ENCODE peak calls at places on chromosomes 13 and 19, in six cellular contexts. T is left lung, M is mammary epithelial cell, P is DND-41, U is lower lobe of right lung, R is left ventricle myocardium inferior. Q is an unnamed sample.

GRCh38 chr19:8320564-8321066 is 560 bp downstream of the NDUFA7 start:
- DNase-seq in R (no peak), P (peak; percentile 31), U (no peak), M (no peak), T (peak; percentile 54), Q (no peak)

GRCh38 chr13:35695411-35695810 is 218.9 kb upstream of the MAB21L1 start:
- DNase-seq in R (no peak), T (no peak), U (no peak), P (peak; percentile 9), M (no peak), Q (no peak)

GRCh38 chr13:90867336-90867683 is 480.2 kb upstream of the MIR17HG start:
- DNase-seq in M (peak; percentile 62), U (peak; percentile 70), T (no peak), R (peak; percentile 50), P (peak; percentile 48), Q (no peak)

GRCh38 chr13:20495087-20496023 is 30.3 kb downstream of the CRYL1 start:
- DNase-seq in U (no peak), T (no peak), M (peak; percentile 56), R (no peak), P (peak; percentile 71), Q (peak; percentile 40)

GRCh38 chr19:11078893-11079292 is 10.4 kb upstream of the LDLR start:
- DNase-seq in M (no peak), R (no peak), T (no peak), U (no peak), P (no peak), Q (no peak)

GRCh38 chr13:46361535-46361934 is 25.5 kb downstream of the RUBCNL start:
- DNase-seq in U (no peak), R (no peak), P (no peak), M (no peak), T (no peak), Q (no peak)

GRCh38 chr19:41978470-41978869 is 15.6 kb downstream of the ATP1A3 start:
- DNase-seq in T (no peak), P (no peak), R (no peak), U (no peak), M (no peak), Q (no peak)

GRCh38 chr13:36950920-36951319 is 30.9 kb upstream of the SMAD9 start:
- DNase-seq in U (no peak), P (no peak), T (no peak), R (no peak), M (no peak), Q (no peak)

GRCh38 chr19:42288881-42289555 is 12.9 kb upstream of the PRR19 start:
- DNase-seq in M (no peak), T (no peak), R (no peak), U (no peak), P (no peak), Q (no peak)

GRCh38 chr13:99941086-99941485 is 30.5 kb downstream of the ZIC5 start:
- DNase-seq in P (no peak), U (no peak), T (no peak), M (no peak), R (no peak), Q (no peak)

GRCh38 chr19:43779820-43780219 is 953 bp downstream of the KCNN4 start:
- DNase-seq in R (no peak), M (peak; percentile 49), P (no peak), T (no peak), U (no peak), Q (no peak)

GRCh38 chr13:52892925-52893324 is 44.5 kb upstream of the PCDH8 start:
- DNase-seq in R (no peak), U (no peak), P (no peak), M (peak; percentile 8), T (no peak), Q (no peak)

GRCh38 chr13:22086593-22086992 is 415.7 kb downstream of the FGF9 start:
- DNase-seq in U (no peak), T (no peak), P (no peak), M (no peak), R (no peak), Q (no peak)

GRCh38 chr13:26503826-26504594 is 53.5 kb upstream of the WASF3 start:
- DNase-seq in R (no peak), M (no peak), P (no peak), T (no peak), U (no peak), Q (no peak)

GRCh38 chr19:51102991-51103390 is 5.2 kb downstream of the CTU1 start:
- DNase-seq in P (no peak), R (no peak), U (no peak), M (no peak), T (no peak), Q (no peak)
- H3K27ac ChIP-seq in P (no peak overlapping the region), R (no peak overlapping the region), U (no peak overlapping the region), M (no peak overlapping the region), T (no peak overlapping the region), Q (no peak overlapping the region)

DNA sequence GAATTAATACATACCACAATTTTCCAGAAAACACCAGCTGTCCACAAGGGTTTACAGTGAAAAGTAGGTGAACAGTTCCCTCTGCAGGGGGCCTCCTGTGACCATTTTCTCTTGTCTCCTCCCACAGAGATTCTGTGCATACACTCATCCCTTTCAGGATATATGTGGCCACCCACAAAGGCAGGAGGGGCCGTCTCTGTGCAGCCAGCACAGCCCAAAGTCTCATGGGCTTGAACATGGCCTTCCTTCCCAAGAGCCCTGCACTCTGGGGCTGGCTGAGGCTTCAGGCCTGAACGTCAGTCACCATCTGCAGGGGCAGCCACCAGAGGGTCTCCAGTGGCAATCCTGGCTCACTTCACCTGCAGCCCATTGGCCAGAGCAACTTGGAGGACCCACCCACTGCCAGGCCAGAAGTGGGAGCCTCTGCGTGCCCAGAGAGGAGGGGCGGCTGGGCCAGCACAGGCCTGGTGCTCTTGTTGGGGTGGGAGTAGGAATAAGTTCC is 25.2 kb downstream of the TMEM161A start:
- DNase-seq in P (no peak), T (no peak), M (no peak), R (no peak), U (no peak), Q (no peak)
- TF ChIP-seq CTCF in P (no peak), T (no peak), M (no peak), R (no peak), U (no peak), Q (no peak)

GRCh38 chr13:27634231-27634630 is 12.5 kb downstream of the POLR1D start:
- DNase-seq in T (no peak), M (peak; percentile 99), R (no peak), P (no peak), U (no peak), Q (no peak)
- H3K27ac ChIP-seq in T (no peak overlapping the region), M (peak overlapping the region; percentile 43), R (no peak overlapping the region), P (no peak overlapping the region), U (no peak overlapping the region), Q (no peak overlapping the region)

GRCh38 chr19:19051478-19052213 is 12.1 kb upstream of the SLC25A42 start:
- DNase-seq in U (no peak), T (peak; percentile 56), P (no peak), R (no peak), M (no peak), Q (no peak)
- TF ChIP-seq CTCF in U (no peak), T (no peak), P (no peak), R (no peak), M (no peak), Q (no peak)

DNA sequence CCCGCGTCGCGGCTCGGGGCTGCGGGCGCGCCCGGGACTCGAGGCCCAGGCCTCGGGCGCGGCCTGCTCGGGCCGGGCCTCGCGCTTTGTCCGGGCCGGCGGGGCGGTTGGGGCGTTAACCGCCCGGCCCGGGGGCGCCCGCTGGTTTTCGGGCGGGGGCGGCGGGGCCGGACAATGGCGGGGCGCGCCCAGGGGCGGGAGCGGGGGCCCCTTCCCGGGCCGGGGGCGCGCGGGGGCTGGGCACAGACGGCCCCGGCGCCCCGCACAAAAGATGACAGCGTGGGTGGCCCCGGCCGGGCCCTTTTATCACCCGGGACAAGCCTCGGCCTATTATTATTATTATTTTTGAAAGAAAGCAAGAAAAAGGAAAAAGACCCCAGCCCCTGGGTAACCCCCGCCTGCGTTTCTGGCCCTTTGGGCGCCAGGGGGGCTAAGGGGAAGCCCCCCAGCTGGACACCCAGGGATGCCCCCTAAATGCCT is 419 bp downstream of the KDM4B start:
- DNase-seq in T (no peak), P (no peak), R (no peak), M (no peak), U (no peak), Q (no peak)
- H3K27ac ChIP-seq in T (no peak overlapping the region), P (peak overlapping the region; percentile 74), R (peak overlapping the region; percentile 88), M (peak overlapping the region; percentile 58), U (peak overlapping the region; percentile 56), Q (no peak overlapping the region)

DNA sequence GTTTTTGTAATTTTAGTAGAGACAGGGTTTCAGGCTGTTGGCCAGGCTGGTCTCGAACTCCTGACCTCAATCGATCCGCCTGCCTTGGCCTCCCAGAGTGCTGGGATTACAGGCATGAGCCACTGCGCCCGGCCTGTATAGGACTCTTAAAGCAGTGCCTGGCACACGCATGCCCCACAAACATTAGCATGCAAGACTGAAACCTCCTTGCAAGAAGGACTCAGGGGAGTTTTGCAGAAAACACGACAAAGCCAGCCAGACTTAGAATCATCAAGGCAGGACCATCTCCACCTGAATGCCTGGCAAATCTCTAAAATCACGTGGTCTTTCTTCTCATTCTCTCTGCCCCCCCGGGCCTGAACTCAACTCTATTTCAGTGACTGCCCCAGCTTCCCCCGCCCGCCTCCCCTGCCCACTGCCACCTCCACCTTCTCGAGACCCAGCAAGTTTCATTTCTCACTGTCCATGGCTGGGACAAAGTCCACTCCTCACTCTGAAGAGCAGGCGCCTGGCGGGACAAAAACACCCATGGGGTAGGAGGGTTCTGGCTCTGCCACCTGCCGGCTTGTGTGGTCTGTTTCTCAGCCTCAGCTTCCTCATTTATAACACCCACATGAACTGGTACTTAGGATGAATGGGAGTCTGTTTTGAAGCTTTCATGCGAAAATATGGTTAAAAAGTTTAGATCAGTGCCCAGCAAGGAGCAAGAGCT is 2.4 kb downstream of the TICAM1 start:
- DNase-seq in P (no peak), R (no peak), U (no peak), M (no peak), T (no peak), Q (no peak)
- TF ChIP-seq CTCF in P (no peak), R (no peak), U (no peak), M (no peak), T (no peak), Q (no peak)

DNA sequence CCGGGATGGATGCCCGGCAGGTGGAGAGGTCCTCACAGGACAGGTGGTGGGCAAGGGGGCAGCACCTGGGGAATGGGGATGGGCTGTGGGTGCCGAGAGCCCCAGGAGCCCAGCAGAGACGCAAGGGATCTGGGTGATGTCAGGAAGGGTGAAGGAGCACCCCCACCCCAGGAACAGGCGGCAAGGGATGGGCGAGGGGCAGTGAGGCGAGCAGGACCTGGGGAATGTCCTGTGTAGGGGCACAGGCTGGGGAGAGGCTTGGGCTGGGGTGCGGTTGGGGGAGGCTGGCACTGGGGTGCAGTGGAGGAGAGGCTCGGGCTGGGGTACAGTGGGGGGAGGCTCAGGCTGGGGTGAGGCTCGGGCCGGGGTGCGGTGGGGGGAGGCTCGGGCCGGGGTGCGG is 33.1 kb downstream of the GPX4 start:
- DNase-seq in T (no peak), U (no peak), P (no peak), M (no peak), R (no peak), Q (no peak)
- H3K27ac ChIP-seq in T (peak overlapping the region; percentile 56), U (peak overlapping the region; percentile 73), P (no peak overlapping the region), M (no peak overlapping the region), R (no peak overlapping the region), Q (no peak overlapping the region)

DNA sequence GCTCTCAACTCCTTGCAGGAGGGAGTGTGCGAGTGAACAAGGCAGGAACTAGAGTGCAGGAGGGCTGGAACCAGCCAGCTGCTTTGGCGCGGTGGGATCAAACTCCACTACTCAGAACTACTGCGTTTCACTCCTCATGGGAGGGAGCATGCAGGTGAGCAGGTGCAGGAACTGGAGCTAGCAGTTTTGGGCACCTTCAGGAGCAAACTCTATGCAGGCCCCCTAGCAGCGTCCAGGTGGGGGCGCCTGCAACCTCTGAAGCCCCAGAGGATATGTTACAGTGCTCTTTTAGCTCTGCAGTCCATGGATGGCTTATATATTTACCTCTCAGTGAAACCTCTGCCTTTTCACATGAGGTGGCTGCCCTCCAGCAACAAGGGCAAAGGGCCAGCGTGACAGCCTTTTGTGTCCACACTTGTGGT is 1303.4 kb downstream of the PCDH9 start:
- DNase-seq in T (no peak), M (no peak), R (peak; percentile 38), P (peak; percentile 12), U (no peak), Q (no peak)
- TF ChIP-seq CTCF in T (peak; percentile 20), M (peak; percentile 32), R (peak; percentile 67), P (peak; percentile 41), U (peak; percentile 28), Q (no peak)